ENCODE peak calls at places on chromosome 13, in six cellular contexts. One of them, this sample, is unnamed.

GRCh38 chr13:93963266-93964131 is 516.0 kb downstream of the DCT start:
- DNase-seq in esophagus squamous epithelium: no peak
- DNase-seq in psoas muscle: no peak
- DNase-seq in AG04450: no peak
- DNase-seq in CD8-positive, alpha-beta T cell: no peak
- DNase-seq in pancreas: no peak
- DNase-seq in this sample: no peak

GRCh38 chr13:92537485-92537884 is 689.1 kb upstream of the GPC6 start:
- DNase-seq in AG04450: no peak
- DNase-seq in esophagus squamous epithelium: no peak
- DNase-seq in CD8-positive, alpha-beta T cell: no peak
- DNase-seq in pancreas: no peak
- DNase-seq in psoas muscle: no peak
- DNase-seq in this sample: no peak

GRCh38 chr13:99067160-99067985 is 89.5 kb upstream of the DOCK9 start:
- DNase-seq in AG04450: no peak
- DNase-seq in esophagus squamous epithelium: no peak
- DNase-seq in CD8-positive, alpha-beta T cell: no peak
- DNase-seq in pancreas: no peak
- DNase-seq in psoas muscle: no peak
- DNase-seq in this sample: no peak

GRCh38 chr13:67235265-67235664 is 5.1 kb upstream of the PCDH9 start:
- DNase-seq in esophagus squamous epithelium: no peak
- DNase-seq in CD8-positive, alpha-beta T cell: no peak
- DNase-seq in AG04450: no peak
- DNase-seq in pancreas: no peak
- DNase-seq in psoas muscle: no peak
- DNase-seq in this sample: no peak

GRCh38 chr13:57632276-57633140 is 964 bp downstream of the PCDH17 start:
- DNase-seq in AG04450: no peak
- DNase-seq in esophagus squamous epithelium: no peak
- DNase-seq in pancreas: peak; percentile 76
- DNase-seq in psoas muscle: peak; percentile 12
- DNase-seq in CD8-positive, alpha-beta T cell: no peak
- DNase-seq in this sample: no peak

GRCh38 chr13:44305845-44306244 is 67.8 kb upstream of the SERP2 start:
- DNase-seq in pancreas: no peak
- DNase-seq in AG04450: no peak
- DNase-seq in psoas muscle: no peak
- DNase-seq in CD8-positive, alpha-beta T cell: no peak
- DNase-seq in esophagus squamous epithelium: no peak
- DNase-seq in this sample: no peak

GRCh38 chr13:35978607-35979316 is 152.4 kb downstream of the DCLK1 start:
- DNase-seq in AG04450: no peak
- DNase-seq in esophagus squamous epithelium: no peak
- DNase-seq in CD8-positive, alpha-beta T cell: no peak
- DNase-seq in pancreas: no peak
- DNase-seq in psoas muscle: no peak
- DNase-seq in this sample: no peak

GRCh38 chr13:110113284-110113764 is 193.6 kb downstream of the COL4A1 start:
- DNase-seq in psoas muscle: peak; percentile 55
- DNase-seq in CD8-positive, alpha-beta T cell: no peak
- DNase-seq in AG04450: no peak
- DNase-seq in esophagus squamous epithelium: no peak
- DNase-seq in pancreas: no peak
- DNase-seq in this sample: no peak

GRCh38 chr13:110334256-110334655 is 27.2 kb downstream of the COL4A2 start:
- DNase-seq in psoas muscle: no peak
- DNase-seq in pancreas: no peak
- DNase-seq in CD8-positive, alpha-beta T cell: no peak
- DNase-seq in esophagus squamous epithelium: no peak
- DNase-seq in AG04450: no peak
- DNase-seq in this sample: no peak

GRCh38 chr13:29487466-29488454 is 107.7 kb downstream of the SLC7A1 start:
- DNase-seq in esophagus squamous epithelium: no peak
- DNase-seq in CD8-positive, alpha-beta T cell: no peak
- DNase-seq in AG04450: no peak
- DNase-seq in psoas muscle: no peak
- DNase-seq in pancreas: no peak
- DNase-seq in this sample: no peak

GRCh38 chr13:44930907-44931676 is 58.2 kb downstream of the NUFIP1 start:
- DNase-seq in AG04450: no peak
- DNase-seq in pancreas: no peak
- DNase-seq in CD8-positive, alpha-beta T cell: no peak
- DNase-seq in psoas muscle: no peak
- DNase-seq in esophagus squamous epithelium: no peak
- DNase-seq in this sample: no peak

GRCh38 chr13:112812306-112813034 is 122.6 kb downstream of the ATP11A start:
- DNase-seq in esophagus squamous epithelium: no peak
- DNase-seq in AG04450: no peak
- DNase-seq in pancreas: no peak
- DNase-seq in CD8-positive, alpha-beta T cell: no peak
- DNase-seq in psoas muscle: no peak
- DNase-seq in this sample: no peak

GRCh38 chr13:88908896-88909535 is 1237.8 kb downstream of the SLITRK5 start:
- DNase-seq in esophagus squamous epithelium: no peak
- DNase-seq in pancreas: no peak
- DNase-seq in AG04450: no peak
- DNase-seq in CD8-positive, alpha-beta T cell: no peak
- DNase-seq in psoas muscle: no peak
- DNase-seq in this sample: no peak

GRCh38 chr13:79678100-79678499 is 197.1 kb downstream of the NDFIP2 start:
- DNase-seq in CD8-positive, alpha-beta T cell: no peak
- DNase-seq in esophagus squamous epithelium: no peak
- DNase-seq in pancreas: no peak
- DNase-seq in psoas muscle: no peak
- DNase-seq in AG04450: no peak
- DNase-seq in this sample: no peak

GRCh38 chr13:97255515-97255999 is 33.4 kb downstream of the MBNL2 start:
- DNase-seq in psoas muscle: no peak
- DNase-seq in AG04450: no peak
- DNase-seq in pancreas: no peak
- DNase-seq in CD8-positive, alpha-beta T cell: no peak
- DNase-seq in esophagus squamous epithelium: no peak
- DNase-seq in this sample: no peak

GRCh38 chr13:84844473-84844872 is 954.7 kb downstream of the SLITRK6 start:
- DNase-seq in AG04450: no peak
- DNase-seq in esophagus squamous epithelium: no peak
- DNase-seq in psoas muscle: no peak
- DNase-seq in pancreas: no peak
- DNase-seq in CD8-positive, alpha-beta T cell: no peak
- DNase-seq in this sample: no peak

DNA sequence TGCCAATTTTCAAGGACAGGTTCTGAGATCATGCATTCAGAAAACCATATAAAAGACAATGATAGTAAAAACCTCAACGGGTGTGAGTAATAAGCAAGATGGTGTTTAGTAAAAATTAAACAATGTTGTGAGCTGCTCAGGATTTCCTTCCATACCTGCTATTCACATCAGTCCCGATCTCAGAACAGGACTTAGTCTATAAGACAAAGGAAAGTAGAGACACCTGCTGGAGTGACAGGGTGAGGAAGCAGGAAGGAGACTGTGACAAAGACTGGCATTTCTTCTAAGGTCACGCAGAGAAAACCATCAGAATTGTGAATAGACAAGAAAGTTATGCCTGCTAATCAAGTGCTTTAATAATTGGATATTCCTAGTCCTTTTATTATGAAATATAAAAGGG is 648.0 kb downstream of the DACH1 start:
- DNase-seq in CD8-positive, alpha-beta T cell: no peak
- DNase-seq in psoas muscle: no peak
- DNase-seq in AG04450: no peak
- DNase-seq in pancreas: no peak
- DNase-seq in esophagus squamous epithelium: no peak
- DNase-seq in this sample: no peak
- H3K27ac ChIP-seq in CD8-positive, alpha-beta T cell: no peak overlapping the region
- H3K27ac ChIP-seq in psoas muscle: no peak overlapping the region
- H3K27ac ChIP-seq in AG04450: no peak overlapping the region
- H3K27ac ChIP-seq in pancreas: no peak overlapping the region
- H3K27ac ChIP-seq in esophagus squamous epithelium: no peak overlapping the region
- H3K27ac ChIP-seq in this sample: no peak overlapping the region

DNA sequence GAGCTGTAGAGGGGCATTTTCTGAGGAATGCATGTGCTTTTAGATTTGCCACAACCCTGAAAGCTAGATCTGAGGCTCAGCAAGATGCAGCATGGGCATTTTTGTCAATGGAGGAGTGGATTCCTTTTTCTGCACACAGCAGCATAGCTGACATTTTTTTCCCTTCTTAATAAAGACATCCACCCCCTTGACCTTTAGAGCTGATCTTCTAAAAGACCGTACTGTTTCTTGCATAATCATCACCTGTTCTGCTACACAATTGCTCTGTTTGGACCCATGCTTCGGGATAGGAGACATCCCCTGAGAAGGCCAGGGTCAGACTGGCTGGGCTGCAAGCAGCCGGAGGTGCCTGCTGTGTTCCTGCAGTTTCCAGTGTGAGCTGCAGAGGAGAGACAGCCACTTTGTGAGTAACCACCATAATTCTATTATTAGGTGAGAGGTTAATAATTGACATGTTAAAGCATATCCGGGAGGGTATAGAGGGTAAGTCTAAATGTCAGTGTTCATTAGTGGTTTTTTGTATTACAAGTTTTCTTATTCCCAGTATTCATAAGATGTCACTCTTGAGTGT is 108.5 kb upstream of the C1QTNF9B start:
- DNase-seq in CD8-positive, alpha-beta T cell: no peak
- DNase-seq in psoas muscle: no peak
- DNase-seq in pancreas: no peak
- DNase-seq in AG04450: no peak
- DNase-seq in esophagus squamous epithelium: no peak
- DNase-seq in this sample: no peak
- H3K27ac ChIP-seq in CD8-positive, alpha-beta T cell: no peak overlapping the region
- H3K27ac ChIP-seq in psoas muscle: no peak overlapping the region
- H3K27ac ChIP-seq in pancreas: no peak overlapping the region
- H3K27ac ChIP-seq in AG04450: no peak overlapping the region
- H3K27ac ChIP-seq in esophagus squamous epithelium: no peak overlapping the region
- H3K27ac ChIP-seq in this sample: no peak overlapping the region

DNA sequence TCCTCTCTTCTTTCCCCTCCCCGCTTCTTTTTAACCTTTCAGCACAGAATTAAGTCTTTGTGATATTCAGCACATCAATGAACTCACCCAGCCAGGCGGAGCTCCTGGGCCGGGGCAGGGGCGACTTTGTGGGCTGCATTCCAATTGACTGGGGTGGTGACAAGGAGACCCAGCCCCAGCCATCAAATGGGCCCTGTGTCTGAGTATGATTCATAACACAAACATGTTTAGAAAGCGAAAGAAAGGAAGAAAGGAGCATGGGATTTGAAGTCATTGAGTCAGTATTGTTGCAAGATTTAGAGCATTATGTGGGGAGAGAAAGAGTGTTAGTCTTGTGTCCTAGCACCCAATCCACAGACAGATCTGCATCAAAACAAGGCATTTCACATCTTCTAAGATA is 185.3 kb downstream of the LHFPL6 start:
- DNase-seq in CD8-positive, alpha-beta T cell: no peak
- DNase-seq in pancreas: no peak
- DNase-seq in AG04450: no peak
- DNase-seq in psoas muscle: no peak
- DNase-seq in esophagus squamous epithelium: no peak
- DNase-seq in this sample: no peak
- H3K27ac ChIP-seq in CD8-positive, alpha-beta T cell: no peak overlapping the region
- H3K27ac ChIP-seq in pancreas: no peak overlapping the region
- H3K27ac ChIP-seq in AG04450: no peak overlapping the region
- H3K27ac ChIP-seq in psoas muscle: no peak overlapping the region
- H3K27ac ChIP-seq in esophagus squamous epithelium: peak overlapping the region; percentile 14
- H3K27ac ChIP-seq in this sample: no peak overlapping the region

GRCh38 chr13:100673376-100673830 is 1.2 kb downstream of the TMTC4 start:
- DNase-seq in pancreas: no peak
- DNase-seq in psoas muscle: no peak
- DNase-seq in CD8-positive, alpha-beta T cell: no peak
- DNase-seq in AG04450: no peak
- DNase-seq in esophagus squamous epithelium: no peak
- DNase-seq in this sample: no peak
- H3K27ac ChIP-seq in pancreas: peak overlapping the region; percentile 76
- H3K27ac ChIP-seq in psoas muscle: peak overlapping the region; percentile 19
- H3K27ac ChIP-seq in CD8-positive, alpha-beta T cell: no peak overlapping the region
- H3K27ac ChIP-seq in AG04450: peak overlapping the region; percentile 47
- H3K27ac ChIP-seq in esophagus squamous epithelium: peak overlapping the region; percentile 97
- H3K27ac ChIP-seq in this sample: peak overlapping the region; percentile 88

GRCh38 chr13:55001881-55002280 is 1973.3 kb downstream of the OLFM4 start:
- DNase-seq in esophagus squamous epithelium: no peak
- DNase-seq in CD8-positive, alpha-beta T cell: no peak
- DNase-seq in AG04450: no peak
- DNase-seq in psoas muscle: no peak
- DNase-seq in pancreas: no peak
- DNase-seq in this sample: no peak

GRCh38 chr13:55000844-55001243 is 1972.2 kb downstream of the OLFM4 start:
- DNase-seq in pancreas: no peak
- DNase-seq in psoas muscle: no peak
- DNase-seq in esophagus squamous epithelium: no peak
- DNase-seq in CD8-positive, alpha-beta T cell: no peak
- DNase-seq in AG04450: no peak
- DNase-seq in this sample: no peak

GRCh38 chr13:55000043-55000442 is 1971.4 kb downstream of the OLFM4 start:
- DNase-seq in CD8-positive, alpha-beta T cell: no peak
- DNase-seq in AG04450: no peak
- DNase-seq in psoas muscle: no peak
- DNase-seq in esophagus squamous epithelium: no peak
- DNase-seq in pancreas: no peak
- DNase-seq in this sample: no peak
- H3K27ac ChIP-seq in CD8-positive, alpha-beta T cell: no peak overlapping the region
- H3K27ac ChIP-seq in AG04450: no peak overlapping the region
- H3K27ac ChIP-seq in psoas muscle: no peak overlapping the region
- H3K27ac ChIP-seq in esophagus squamous epithelium: no peak overlapping the region
- H3K27ac ChIP-seq in pancreas: no peak overlapping the region
- H3K27ac ChIP-seq in this sample: no peak overlapping the region

GRCh38 chr13:33721719-33722118 is 96.2 kb upstream of the RFC3 start:
- DNase-seq in esophagus squamous epithelium: no peak
- DNase-seq in AG04450: no peak
- DNase-seq in psoas muscle: no peak
- DNase-seq in pancreas: no peak
- DNase-seq in CD8-positive, alpha-beta T cell: no peak
- DNase-seq in this sample: no peak
- H3K27ac ChIP-seq in esophagus squamous epithelium: peak overlapping the region; percentile 47
- H3K27ac ChIP-seq in AG04450: no peak overlapping the region
- H3K27ac ChIP-seq in psoas muscle: no peak overlapping the region
- H3K27ac ChIP-seq in pancreas: no peak overlapping the region
- H3K27ac ChIP-seq in CD8-positive, alpha-beta T cell: no peak overlapping the region
- H3K27ac ChIP-seq in this sample: peak overlapping the region; percentile 50

GRCh38 chr13:51276684-51277083 is 54.5 kb downstream of the FAM124A start:
- DNase-seq in AG04450: no peak
- DNase-seq in pancreas: no peak
- DNase-seq in esophagus squamous epithelium: no peak
- DNase-seq in CD8-positive, alpha-beta T cell: no peak
- DNase-seq in psoas muscle: no peak
- DNase-seq in this sample: no peak
- H3K27ac ChIP-seq in AG04450: no peak overlapping the region
- H3K27ac ChIP-seq in pancreas: no peak overlapping the region
- H3K27ac ChIP-seq in esophagus squamous epithelium: no peak overlapping the region
- H3K27ac ChIP-seq in CD8-positive, alpha-beta T cell: no peak overlapping the region
- H3K27ac ChIP-seq in psoas muscle: no peak overlapping the region
- H3K27ac ChIP-seq in this sample: no peak overlapping the region

This sample was measured in suprapubic skin.